ENCODE peak calls at places on chromosomes 16 and 17, in nine cellular contexts. T, N, E, Y, K, L, I, Q and F are unnamed samples.

GRCh38 chr17:48552453-48553189 is 7.7 kb upstream of the HOXB2 start:
- ATAC-seq in E (no peak), T (peak; percentile 55), L (no peak), I (no peak), Y (peak; percentile 45), Q (no peak), K (peak; percentile 8), N (no peak), F (no peak)

GRCh38 chr16:74942977-74943918 is 41.7 kb downstream of the WDR59 start:
- ATAC-seq in T (peak; percentile 81), L (no peak), Q (no peak), E (no peak), K (no peak), N (no peak), Y (no peak), I (no peak), F (no peak)

GRCh38 chr17:47705536-47706481 is 11.8 kb downstream of the TBKBP1 start:
- ATAC-seq in L (no peak), Q (no peak), E (no peak), K (no peak), Y (no peak), N (no peak), T (no peak), I (no peak), F (no peak)

GRCh38 chr17:73986641-73987177 is 216.8 kb upstream of the RPL38 start:
- ATAC-seq in E (no peak), I (no peak), N (no peak), Y (no peak), T (no peak), K (peak; percentile 38), Q (no peak), L (no peak), F (peak; percentile 62)

GRCh38 chr16:75317101-75317522 is 65.7 kb upstream of the BCAR1 start:
- ATAC-seq in K (no peak), L (no peak), T (peak; percentile 96), Q (no peak), E (no peak), Y (peak; percentile 77), N (no peak), I (no peak), F (no peak)

GRCh38 chr17:29495011-29495410 is 71.8 kb downstream of the ABHD15 start:
- ATAC-seq in I (no peak), Q (no peak), T (no peak), K (no peak), N (no peak), E (no peak), Y (no peak), L (no peak), F (no peak)

GRCh38 chr17:82110298-82110697 is 12.3 kb upstream of the FASN start:
- ATAC-seq in K (no peak), I (peak; percentile 65), L (no peak), N (peak; percentile 1), Q (no peak), Y (peak; percentile 2), T (no peak), E (no peak), F (peak; percentile 44)

GRCh38 chr17:17886747-17887146 is 50.0 kb upstream of the SREBF1 start:
- ATAC-seq in I (no peak), K (no peak), Q (no peak), Y (no peak), T (peak; percentile 28), N (no peak), E (no peak), L (no peak), F (peak; percentile 43)

GRCh38 chr17:28204751-28205150 is 114.2 kb upstream of the TMEM97 start:
- ATAC-seq in K (no peak), I (no peak), Q (no peak), E (no peak), L (no peak), T (no peak), N (no peak), Y (no peak), F (no peak)

GRCh38 chr16:89548344-89549006 is 12.0 kb upstream of the RPL13 start:
- ATAC-seq in L (no peak), Y (no peak), N (no peak), K (no peak), T (no peak), I (no peak), E (peak; percentile 41), Q (no peak), F (no peak)

GRCh38 chr17:65956814-65957213 is 235.1 kb downstream of the CEP112 start:
- ATAC-seq in Y (no peak), I (peak; percentile 81), T (no peak), Q (no peak), E (no peak), N (no peak), L (no peak), K (no peak), F (peak; percentile 76)

GRCh38 chr16:4052801-4053662 is 63.2 kb downstream of the ADCY9 start:
- ATAC-seq in E (no peak), Q (peak; percentile 86), L (no peak), Y (peak; percentile 80), T (peak; percentile 80), K (no peak), I (peak; percentile 54), N (no peak), F (peak; percentile 46)

GRCh38 chr17:29084476-29085148 is 41.7 kb downstream of the PIPOX start:
- ATAC-seq in L (no peak), Y (no peak), T (no peak), Q (no peak), E (no peak), N (no peak), K (peak; percentile 19), I (no peak), F (no peak)

GRCh38 chr16:3514621-3515020 is 13.8 kb downstream of the CLUAP1 start:
- ATAC-seq in L (no peak), Q (no peak), T (no peak), I (no peak), Y (no peak), E (no peak), N (no peak), K (no peak), F (no peak)

GRCh38 chr17:45046536-45047125 is 4.8 kb downstream of the DCAKD start:
- ATAC-seq in N (no peak), T (no peak), E (no peak), L (no peak), K (no peak), I (no peak), Y (no peak), Q (no peak), F (no peak)

GRCh38 chr17:54694287-54694887 is 206.3 kb upstream of the TOM1L1 start:
- ATAC-seq in L (no peak), T (no peak), Q (no peak), K (no peak), Y (no peak), I (no peak), E (no peak), N (no peak), F (no peak)

GRCh38 chr17:73155410-73156165 is 9.2 kb upstream of the SSTR2 start:
- ATAC-seq in T (no peak), Q (no peak), N (peak; percentile 44), I (peak; percentile 9), Y (no peak), L (no peak), E (no peak), K (peak; percentile 9), F (no peak)

GRCh38 chr17:67974186-67974585 is 22.1 kb downstream of the C17orf58 start:
- ATAC-seq in I (no peak), Y (no peak), K (peak; percentile 46), T (no peak), E (no peak), N (no peak), L (no peak), Q (no peak), F (no peak)

GRCh38 chr17:58969612-58970011 is 137.1 kb downstream of the TRIM37 start:
- ATAC-seq in Y (no peak), Q (no peak), T (no peak), L (no peak), I (no peak), N (no peak), E (no peak), K (no peak), F (no peak)

GRCh38 chr16:56989988-56990387 is 631 bp downstream of the NLRC5 start:
- ATAC-seq in L (no peak), K (no peak), E (no peak), N (no peak), Y (no peak), Q (no peak), T (no peak), I (no peak), F (no peak)

GRCh38 chr16:84156342-84156784 is 11.3 kb downstream of the DNAAF1 start:
- ATAC-seq in I (peak; percentile 18), T (peak; percentile 66), Y (no peak), L (no peak), N (peak; percentile 55), Q (no peak), K (no peak), E (no peak), F (peak; percentile 72)

GRCh38 chr17:72648702-72649101 is 443.8 kb downstream of the SLC39A11 start:
- ATAC-seq in T (no peak), Q (no peak), K (no peak), N (no peak), E (no peak), I (no peak), L (no peak), Y (no peak), F (no peak)

GRCh38 chr17:3916825-3917224 is 560 bp upstream of the P2RX1 start:
- ATAC-seq in T (no peak), K (no peak), Q (no peak), L (no peak), N (no peak), I (no peak), E (no peak), Y (peak; percentile 2), F (no peak)

GRCh38 chr16:71421911-71422310 is 19.9 kb downstream of the TLE7 start:
- ATAC-seq in K (peak; percentile 4), E (peak; percentile 34), T (no peak), N (no peak), I (peak; percentile 43), Q (no peak), Y (peak; percentile 55), L (no peak), F (peak; percentile 52)

GRCh38 chr16:17469011-17469741 is 1.6 kb downstream of the XYLT1 start:
- ATAC-seq in Y (no peak), E (peak; percentile 5), L (no peak), K (no peak), N (peak; percentile 19), Q (peak; percentile 3), T (peak; percentile 3), I (no peak), F (no peak)

GRCh38 chr17:55344514-55344997 is 77.1 kb downstream of the MMD start:
- ATAC-seq in K (no peak), T (no peak), Q (no peak), N (no peak), Y (no peak), E (no peak), L (peak; percentile 24), I (no peak), F (no peak)

GRCh38 chr16:2860826-2861567 is 3.0 kb upstream of the PRSS22 start:
- ATAC-seq in E (no peak), N (no peak), K (no peak), Q (no peak), T (no peak), I (no peak), L (no peak), Y (no peak), F (no peak)

GRCh38 chr17:19384723-19385391 is 2.1 kb downstream of the MFAP4 start:
- ATAC-seq in K (no peak), T (peak; percentile 68), L (no peak), N (no peak), Q (no peak), E (no peak), Y (peak; percentile 55), I (no peak), F (peak; percentile 86)

GRCh38 chr16:85571813-85572619 is 41.1 kb upstream of the GSE1 start:
- ATAC-seq in T (no peak), Y (no peak), I (no peak), E (peak; percentile 62), K (no peak), Q (no peak), L (no peak), N (no peak), F (no peak)

GRCh38 chr17:8310601-8311123 is 621 bp downstream of the ARHGEF15 start:
- ATAC-seq in L (no peak), T (peak; percentile 85), K (no peak), I (no peak), N (no peak), E (no peak), Q (no peak), Y (peak; percentile 44), F (peak; percentile 38)

GRCh38 chr17:35286120-35286781 is 43.4 kb downstream of the SLFN5 start:
- ATAC-seq in I (no peak), K (peak; percentile 77), N (no peak), T (no peak), E (peak; percentile 34), Y (no peak), L (peak; percentile 85), Q (no peak), F (no peak)